ENCODE peak calls at places on chromosomes 6 and 20, in six cellular contexts. One of them, this sample, is unnamed.

GRCh38 chr6:8087870-8088269 is 14.5 kb downstream of the EEF1E1 start:
- DNase-seq in skeletal muscle cell: no peak
- DNase-seq in iPS-NIHi11: no peak
- DNase-seq in WTC11: no peak
- DNase-seq in neuronal stem cell: no peak
- DNase-seq in cardiac muscle cell: no peak
- DNase-seq in this sample: no peak

GRCh38 chr20:2292711-2293110 is 3.1 kb upstream of the TGM3 start:
- DNase-seq in skeletal muscle cell: no peak
- DNase-seq in iPS-NIHi11: no peak
- DNase-seq in WTC11: no peak
- DNase-seq in neuronal stem cell: no peak
- DNase-seq in cardiac muscle cell: peak
- DNase-seq in this sample: peak

GRCh38 chr20:1301031-1301529 is 27.9 kb downstream of the SDCBP2 start:
- DNase-seq in skeletal muscle cell: no peak
- DNase-seq in iPS-NIHi11: peak
- DNase-seq in WTC11: no peak
- DNase-seq in neuronal stem cell: no peak
- DNase-seq in cardiac muscle cell: peak
- DNase-seq in this sample: no peak

GRCh38 chr20:41654884-41655283 is 36.7 kb upstream of the CHD6 start:
- DNase-seq in skeletal muscle cell: peak
- DNase-seq in iPS-NIHi11: peak
- DNase-seq in WTC11: peak
- DNase-seq in neuronal stem cell: peak
- DNase-seq in cardiac muscle cell: peak
- DNase-seq in this sample: peak

GRCh38 chr6:144722925-144723324 is 437.8 kb downstream of the UTRN start:
- DNase-seq in skeletal muscle cell: no peak
- DNase-seq in iPS-NIHi11: no peak
- DNase-seq in WTC11: no peak
- DNase-seq in neuronal stem cell: no peak
- DNase-seq in cardiac muscle cell: no peak
- DNase-seq in this sample: no peak

GRCh38 chr6:152846825-152847224 is 96.2 kb downstream of the VIP start:
- DNase-seq in skeletal muscle cell: no peak
- DNase-seq in iPS-NIHi11: no peak
- DNase-seq in WTC11: no peak
- DNase-seq in neuronal stem cell: no peak
- DNase-seq in cardiac muscle cell: no peak
- DNase-seq in this sample: no peak

GRCh38 chr6:88547768-88548167 is 381.6 kb upstream of the CNR1 start:
- DNase-seq in skeletal muscle cell: no peak
- DNase-seq in iPS-NIHi11: no peak
- DNase-seq in WTC11: no peak
- DNase-seq in neuronal stem cell: no peak
- DNase-seq in cardiac muscle cell: no peak
- DNase-seq in this sample: no peak

GRCh38 chr20:48467622-48468021 is 360.2 kb downstream of the PREX1 start:
- DNase-seq in skeletal muscle cell: no peak
- DNase-seq in iPS-NIHi11: peak
- DNase-seq in WTC11: peak
- DNase-seq in neuronal stem cell: no peak
- DNase-seq in cardiac muscle cell: no peak
- DNase-seq in this sample: no peak

GRCh38 chr20:38680492-38681118 is 43.7 kb upstream of the SLC32A1 start:
- DNase-seq in skeletal muscle cell: no peak
- DNase-seq in iPS-NIHi11: peak
- DNase-seq in WTC11: peak
- DNase-seq in neuronal stem cell: peak
- DNase-seq in cardiac muscle cell: peak
- DNase-seq in this sample: peak

GRCh38 chr6:89347825-89348224 is 4.7 kb downstream of the UBE2J1 start:
- DNase-seq in skeletal muscle cell: no peak
- DNase-seq in iPS-NIHi11: no peak
- DNase-seq in WTC11: no peak
- DNase-seq in neuronal stem cell: no peak
- DNase-seq in cardiac muscle cell: peak
- DNase-seq in this sample: peak

GRCh38 chr6:51753635-51754034 is 333.8 kb downstream of the PKHD1 start:
- DNase-seq in skeletal muscle cell: no peak
- DNase-seq in iPS-NIHi11: peak
- DNase-seq in WTC11: peak
- DNase-seq in neuronal stem cell: peak
- DNase-seq in cardiac muscle cell: no peak
- DNase-seq in this sample: peak

GRCh38 chr6:27650620-27651370 is 177.9 kb upstream of the ZNF184 start:
- DNase-seq in skeletal muscle cell: no peak
- DNase-seq in iPS-NIHi11: peak
- DNase-seq in WTC11: peak
- DNase-seq in neuronal stem cell: peak
- DNase-seq in cardiac muscle cell: peak
- DNase-seq in this sample: peak

GRCh38 chr6:109793793-109794192 is 102.7 kb downstream of the FIG4 start:
- DNase-seq in skeletal muscle cell: peak
- DNase-seq in iPS-NIHi11: peak
- DNase-seq in WTC11: no peak
- DNase-seq in neuronal stem cell: no peak
- DNase-seq in cardiac muscle cell: peak
- DNase-seq in this sample: peak

GRCh38 chr20:34980543-34981213 is 25.0 kb downstream of the MYH7B start:
- DNase-seq in skeletal muscle cell: no peak
- DNase-seq in iPS-NIHi11: no peak
- DNase-seq in WTC11: peak
- DNase-seq in neuronal stem cell: no peak
- DNase-seq in cardiac muscle cell: peak
- DNase-seq in this sample: peak

GRCh38 chr6:112563368-112563767 is 216.2 kb downstream of the RFPL4B start:
- DNase-seq in skeletal muscle cell: no peak
- DNase-seq in iPS-NIHi11: peak
- DNase-seq in WTC11: peak
- DNase-seq in neuronal stem cell: peak
- DNase-seq in cardiac muscle cell: peak
- DNase-seq in this sample: peak

GRCh38 chr6:111087871-111088667 is 766 bp downstream of the SLC16A10 start:
- DNase-seq in skeletal muscle cell: no peak
- DNase-seq in iPS-NIHi11: peak
- DNase-seq in WTC11: peak
- DNase-seq in neuronal stem cell: peak
- DNase-seq in cardiac muscle cell: peak
- DNase-seq in this sample: peak

This sample was measured in hepatocyte.